ENCODE peak calls at places on chromosomes 3 and 15, in eight cellular contexts. One of them, this sample, is unnamed.
A peak's percentile ranks its signal among the peaks of the same experiment; 100 is the strongest.

GRCh38 chr15:60673918-60674558 is 195.1 kb upstream of the ICE2 start:
- DNase-seq in lower lobe of right lung: no peak
- DNase-seq in CD4-positive, alpha-beta T cell: no peak
- DNase-seq in MM.1S: no peak
- DNase-seq in upper lobe of right lung: no peak
- DNase-seq in iris pigment epithelial cell: peak; percentile 92
- DNase-seq in caudate nucleus: no peak
- DNase-seq in GM20000: no peak
- DNase-seq in this sample: no peak

GRCh38 chr3:191412764-191413163 is 48.2 kb upstream of the PYDC2 start:
- DNase-seq in CD4-positive, alpha-beta T cell: no peak
- DNase-seq in iris pigment epithelial cell: peak; percentile 97
- DNase-seq in GM20000: no peak
- DNase-seq in lower lobe of right lung: no peak
- DNase-seq in caudate nucleus: no peak
- DNase-seq in upper lobe of right lung: no peak
- DNase-seq in MM.1S: no peak
- DNase-seq in this sample: no peak

GRCh38 chr3:171349392-171349791 is 110.8 kb downstream of the TNIK start:
- DNase-seq in caudate nucleus: no peak
- DNase-seq in lower lobe of right lung: no peak
- DNase-seq in upper lobe of right lung: no peak
- DNase-seq in iris pigment epithelial cell: no peak
- DNase-seq in CD4-positive, alpha-beta T cell: no peak
- DNase-seq in MM.1S: no peak
- DNase-seq in GM20000: no peak
- DNase-seq in this sample: no peak

GRCh38 chr3:166283856-166284255 is 446.6 kb upstream of the BCHE start:
- DNase-seq in CD4-positive, alpha-beta T cell: no peak
- DNase-seq in MM.1S: peak; percentile 26
- DNase-seq in lower lobe of right lung: no peak
- DNase-seq in iris pigment epithelial cell: peak; percentile 88
- DNase-seq in caudate nucleus: no peak
- DNase-seq in upper lobe of right lung: no peak
- DNase-seq in GM20000: no peak
- DNase-seq in this sample: no peak

GRCh38 chr3:98587654-98588532 is 5.5 kb downstream of the CPOX start:
- DNase-seq in GM20000: no peak
- DNase-seq in CD4-positive, alpha-beta T cell: no peak
- DNase-seq in MM.1S: no peak
- DNase-seq in iris pigment epithelial cell: no peak
- DNase-seq in caudate nucleus: no peak
- DNase-seq in upper lobe of right lung: no peak
- DNase-seq in lower lobe of right lung: no peak
- DNase-seq in this sample: no peak

GRCh38 chr3:44045476-44046275 is 196.0 kb upstream of the TOPAZ1 start:
- DNase-seq in CD4-positive, alpha-beta T cell: no peak
- DNase-seq in iris pigment epithelial cell: no peak
- DNase-seq in lower lobe of right lung: peak; percentile 54
- DNase-seq in upper lobe of right lung: no peak
- DNase-seq in MM.1S: peak; percentile 94
- DNase-seq in caudate nucleus: no peak
- DNase-seq in GM20000: peak; percentile 75
- DNase-seq in this sample: peak; percentile 75

GRCh38 chr3:8153778-8154177 is 347.8 kb upstream of the LMCD1 start:
- DNase-seq in MM.1S: no peak
- DNase-seq in CD4-positive, alpha-beta T cell: no peak
- DNase-seq in iris pigment epithelial cell: no peak
- DNase-seq in GM20000: no peak
- DNase-seq in upper lobe of right lung: no peak
- DNase-seq in lower lobe of right lung: no peak
- DNase-seq in caudate nucleus: no peak
- DNase-seq in this sample: no peak

GRCh38 chr15:50046159-50046558 is 72.9 kb downstream of the ATP8B4 start:
- DNase-seq in MM.1S: peak; percentile 14
- DNase-seq in upper lobe of right lung: no peak
- DNase-seq in GM20000: no peak
- DNase-seq in caudate nucleus: no peak
- DNase-seq in CD4-positive, alpha-beta T cell: no peak
- DNase-seq in iris pigment epithelial cell: no peak
- DNase-seq in lower lobe of right lung: no peak
- DNase-seq in this sample: no peak

GRCh38 chr3:114310701-114311100 is 16.9 kb downstream of the TIGIT start:
- DNase-seq in iris pigment epithelial cell: no peak
- DNase-seq in lower lobe of right lung: no peak
- DNase-seq in CD4-positive, alpha-beta T cell: no peak
- DNase-seq in GM20000: no peak
- DNase-seq in caudate nucleus: no peak
- DNase-seq in MM.1S: no peak
- DNase-seq in upper lobe of right lung: no peak
- DNase-seq in this sample: no peak

GRCh38 chr3:41141431-41142164 is 57.7 kb upstream of the CTNNB1 start:
- DNase-seq in lower lobe of right lung: no peak
- DNase-seq in CD4-positive, alpha-beta T cell: no peak
- DNase-seq in GM20000: no peak
- DNase-seq in iris pigment epithelial cell: no peak
- DNase-seq in MM.1S: no peak
- DNase-seq in upper lobe of right lung: no peak
- DNase-seq in caudate nucleus: no peak
- DNase-seq in this sample: no peak